ENCODE peak calls at places on chromosomes 4 and X, in four cellular contexts. Q is HTR-8/SVneo; F is effector memory CD8-positive, alpha-beta T cell; U is A549. X is an unnamed sample.

GRCh38 chr4:152021788-152022438 is 261.1 kb upstream of the GATB start:
- DNase-seq in U (no peak), Q (no peak), F (no peak), X (no peak)

GRCh38 chrX:154305481-154306205 is 10.0 kb downstream of the TKTL1 start:
- DNase-seq in U (no peak), F (no peak), Q (no peak), X (no peak)

GRCh38 chrX:153640045-153640686 is 6.8 kb upstream of the DUSP9 start:
- DNase-seq in F (no peak), Q (no peak), U (no peak), X (no peak)

GRCh38 chr4:184476660-184477059 is 2.3 kb upstream of the IRF2 start:
- DNase-seq in F (peak; percentile 18), Q (no peak), U (no peak), X (no peak)

GRCh38 chr4:15366660-15367059 is 61.2 kb upstream of the C1QTNF7 start:
- DNase-seq in U (no peak), F (no peak), Q (no peak), X (no peak)

GRCh38 chrX:85052207-85052606 is 48.5 kb downstream of the APOOL start:
- DNase-seq in Q (no peak), F (no peak), U (no peak), X (peak; percentile 23)

GRCh38 chrX:114134465-114134864 is 449.4 kb upstream of the HTR2C start:
- DNase-seq in F (no peak), Q (no peak), U (no peak), X (no peak)

GRCh38 chrX:84469226-84469625 is 33.0 kb downstream of the HDX start:
- DNase-seq in U (no peak), F (no peak), Q (peak; percentile 0), X (no peak)

GRCh38 chr4:170004656-170005250 is 21.4 kb downstream of the MFAP3L start:
- DNase-seq in U (no peak), Q (no peak), F (no peak), X (no peak)

GRCh38 chr4:141826260-141826659 is 189.9 kb downstream of the IL15 start:
- DNase-seq in F (no peak), Q (no peak), U (no peak), X (peak; percentile 7)

GRCh38 chr4:142446965-142447474 is 399.1 kb downstream of the INPP4B start:
- DNase-seq in F (no peak), Q (no peak), U (no peak), X (no peak)

GRCh38 chr4:139273835-139274234 is 6.2 kb downstream of the MGARP start:
- DNase-seq in U (no peak), F (no peak), Q (no peak), X (no peak)

GRCh38 chr4:5212255-5213032 is 161.2 kb downstream of the STK32B start:
- DNase-seq in U (no peak), Q (no peak), F (no peak), X (peak; percentile 12)

GRCh38 chr4:84511703-84512102 is 12.6 kb upstream of the NKX6-1 start:
- DNase-seq in F (no peak), Q (no peak), U (no peak), X (no peak)

GRCh38 chr4:176883108-176883550 is 90.4 kb upstream of the VEGFC start:
- DNase-seq in U (peak; percentile 1), F (no peak), Q (peak; percentile 12), X (peak; percentile 41)

GRCh38 chr4:38759077-38759789 is 23.6 kb downstream of the TLR10 start:
- DNase-seq in U (peak; percentile 15), F (peak; percentile 33), Q (peak; percentile 48), X (no peak)

GRCh38 chr4:72006576-72006975 is 25.2 kb upstream of the NPFFR2 start:
- DNase-seq in U (no peak), Q (peak; percentile 5), F (no peak), X (no peak)

GRCh38 chr4:158170691-158171455 is 2.0 kb downstream of the GASK1B start:
- DNase-seq in Q (no peak), U (no peak), F (no peak), X (peak; percentile 56)

GRCh38 chrX:145506225-145506624 is 258.9 kb downstream of the SPANXN1 start:
- DNase-seq in U (no peak), F (no peak), Q (no peak), X (no peak)

GRCh38 chr4:5128569-5128968 is 77.3 kb downstream of the STK32B start:
- DNase-seq in U (no peak), Q (no peak), F (no peak), X (peak; percentile 35)

GRCh38 chr4:187268940-187269339 is 545.3 kb upstream of the FAT1 start:
- DNase-seq in F (no peak), U (no peak), Q (no peak), X (no peak)

GRCh38 chr4:78225236-78225635 is 168.1 kb downstream of the FRAS1 start:
- DNase-seq in F (no peak), U (no peak), Q (no peak), X (no peak)

GRCh38 chr4:98110214-98110613 is 33.1 kb downstream of the STPG2 start:
- DNase-seq in F (no peak), Q (no peak), U (no peak), X (no peak)

GRCh38 chr4:6610856-6611430 is 29.5 kb upstream of the MRFAP1 start:
- DNase-seq in Q (no peak), F (no peak), U (no peak), X (no peak)

GRCh38 chr4:46886711-46887110 is 22.3 kb downstream of the COX7B2 start:
- DNase-seq in F (no peak), U (no peak), Q (peak; percentile 10), X (peak; percentile 15)

GRCh38 chr4:63348735-63349673 is 1060.2 kb downstream of the TECRL start:
- DNase-seq in Q (no peak), F (no peak), U (no peak), X (no peak)

GRCh38 chr4:165709973-165710526 is 163.0 kb upstream of the TLL1 start:
- DNase-seq in F (no peak), U (no peak), Q (no peak), X (no peak)

GRCh38 chr4:52052475-52052780 is 1.3 kb downstream of the SPATA18 start:
- DNase-seq in F (no peak), U (no peak), Q (no peak), X (peak; percentile 51)

GRCh38 chr4:15376594-15376993 is 51.2 kb upstream of the C1QTNF7 start:
- DNase-seq in Q (no peak), F (no peak), U (peak; percentile 5), X (no peak)

GRCh38 chr4:102819588-102820365 is 7.6 kb downstream of the UBE2D3 start:
- DNase-seq in U (no peak), F (peak; percentile 53), Q (no peak), X (peak; percentile 58)

GRCh38 chrX:69063486-69063885 is 101.8 kb downstream of the PJA1 start:
- DNase-seq in Q (no peak), F (no peak), U (no peak), X (no peak)

GRCh38 chr4:22052076-22052475 is 103.5 kb upstream of the KCNIP4 start:
- DNase-seq in U (no peak), F (no peak), Q (no peak), X (no peak)

X was measured in dermis microvascular lymphatic vessel endothelial cell.